ENCODE peak calls at places on chromosomes 12 and 14, in six cellular contexts. T is HepG2, I is upper lobe of left lung, S is GM12878, Z is A549, B is K562. X is an unnamed sample.
A peak's percentile ranks its signal among the peaks of the same experiment; 100 is the strongest.

GRCh38 chr14:37969511-37969979 is 238.2 kb upstream of the SSTR1 start:
- ATAC-seq in S (no peak), I (no peak), T (peak; percentile 32), Z (no peak), B (no peak), X (no peak)

GRCh38 chr14:100037351-100037750 is 27.9 kb upstream of the EVL start:
- ATAC-seq in Z (no peak), I (no peak), S (no peak), B (no peak), T (no peak), X (no peak)

GRCh38 chr14:60561845-60562746 is 53.1 kb downstream of the SIX6 start:
- ATAC-seq in T (peak; percentile 94), Z (peak; percentile 99), I (no peak), B (peak; percentile 84), S (peak; percentile 94), X (peak; percentile 75)

GRCh38 chr14:69042309-69043006 is 63.4 kb upstream of the ACTN1 start:
- ATAC-seq in B (no peak), Z (no peak), S (no peak), I (peak; percentile 8), T (no peak), X (no peak)

GRCh38 chr12:12975322-12976077 is 23.5 kb upstream of the GPRC5D start:
- ATAC-seq in I (peak; percentile 37), S (peak; percentile 71), T (peak; percentile 90), Z (peak; percentile 71), B (peak; percentile 90), X (no peak)

GRCh38 chr14:56172571-56172971 is 54.4 kb downstream of the PELI2 start:
- ATAC-seq in T (no peak), B (peak; percentile 61), Z (peak; percentile 65), S (no peak), I (no peak), X (no peak)

GRCh38 chr14:93788557-93789365 is 476 bp upstream of the PRIMA1 start:
- ATAC-seq in T (peak; percentile 79), I (no peak), S (no peak), B (no peak), Z (peak; percentile 88), X (peak; percentile 90)

GRCh38 chr12:110079477-110080400 is 31.4 kb upstream of the C12orf76 start:
- ATAC-seq in B (peak; percentile 96), S (peak; percentile 98), T (peak; percentile 96), Z (peak; percentile 70), I (peak; percentile 74), X (peak; percentile 46)

GRCh38 chr12:101570022-101570421 is 24.7 kb upstream of the MYBPC1 start:
- ATAC-seq in Z (peak; percentile 87), T (peak; percentile 98), B (peak; percentile 49), S (peak; percentile 38), I (no peak), X (peak; percentile 57)

GRCh38 chr14:88706425-88706824 is 86.3 kb downstream of the EML5 start:
- ATAC-seq in T (no peak), S (no peak), Z (no peak), I (no peak), B (no peak), X (no peak)

GRCh38 chr12:24991209-24992049 is 42.5 kb upstream of the BCAT1 start:
- ATAC-seq in T (peak; percentile 82), B (peak; percentile 84), I (peak; percentile 73), Z (peak; percentile 93), S (peak; percentile 72), X (no peak)

DNA sequence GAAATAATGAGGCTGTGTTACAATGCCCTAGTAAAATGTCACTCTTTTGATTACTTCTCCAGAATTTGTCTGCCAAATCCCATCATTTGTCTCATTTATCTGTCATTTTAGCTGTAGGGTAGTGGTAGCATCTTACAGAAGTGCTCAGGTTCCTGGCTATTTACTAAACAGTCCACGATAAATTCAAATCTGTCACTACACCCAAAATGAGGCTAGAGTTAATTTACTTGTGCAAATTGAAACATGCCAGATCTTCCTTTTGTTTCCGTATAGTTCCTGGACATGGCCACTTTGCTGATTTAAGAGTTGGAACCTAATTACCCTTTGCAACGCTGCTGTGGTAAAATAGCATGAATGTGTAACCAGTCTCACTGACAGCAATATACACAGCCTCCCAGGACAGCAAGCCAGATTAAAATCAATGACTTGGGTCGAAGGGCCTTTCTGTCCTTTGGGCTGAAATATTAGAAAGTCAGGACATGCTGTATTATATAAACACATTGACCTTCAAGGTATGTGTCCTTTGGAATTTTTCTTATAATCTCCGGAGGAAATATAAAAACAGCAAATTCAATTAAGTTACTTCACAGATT is 485.4 kb downstream of the MDGA2 start:
- ATAC-seq in T (no peak), B (no peak), I (no peak), S (no peak), Z (no peak), X (no peak)
- TF ChIP-seq EP300 in T (no peak), B (no peak), I (no peak), S (no peak), Z (no peak), X (no peak)

GRCh38 chr12:56723352-56723751 is 1.7 kb downstream of the NACA start:
- ATAC-seq in S (no peak), Z (no peak), T (no peak), B (no peak), I (no peak), X (no peak)

GRCh38 chr12:56725723-56726102 is 614 bp upstream of the NACA start:
- ATAC-seq in Z (no peak), T (no peak), S (no peak), B (no peak), I (no peak), X (no peak)

GRCh38 chr12:56724660-56724988 is 475 bp downstream of the NACA start:
- ATAC-seq in I (peak; percentile 2), S (peak; percentile 1), T (peak; percentile 4), B (peak; percentile 14), Z (peak; percentile 25), X (no peak)

GRCh38 chr12:56723889-56724659 is 1.0 kb downstream of the NACA start:
- ATAC-seq in I (no peak), Z (no peak), T (no peak), S (no peak), B (peak; percentile 5), X (peak; percentile 24)

DNA sequence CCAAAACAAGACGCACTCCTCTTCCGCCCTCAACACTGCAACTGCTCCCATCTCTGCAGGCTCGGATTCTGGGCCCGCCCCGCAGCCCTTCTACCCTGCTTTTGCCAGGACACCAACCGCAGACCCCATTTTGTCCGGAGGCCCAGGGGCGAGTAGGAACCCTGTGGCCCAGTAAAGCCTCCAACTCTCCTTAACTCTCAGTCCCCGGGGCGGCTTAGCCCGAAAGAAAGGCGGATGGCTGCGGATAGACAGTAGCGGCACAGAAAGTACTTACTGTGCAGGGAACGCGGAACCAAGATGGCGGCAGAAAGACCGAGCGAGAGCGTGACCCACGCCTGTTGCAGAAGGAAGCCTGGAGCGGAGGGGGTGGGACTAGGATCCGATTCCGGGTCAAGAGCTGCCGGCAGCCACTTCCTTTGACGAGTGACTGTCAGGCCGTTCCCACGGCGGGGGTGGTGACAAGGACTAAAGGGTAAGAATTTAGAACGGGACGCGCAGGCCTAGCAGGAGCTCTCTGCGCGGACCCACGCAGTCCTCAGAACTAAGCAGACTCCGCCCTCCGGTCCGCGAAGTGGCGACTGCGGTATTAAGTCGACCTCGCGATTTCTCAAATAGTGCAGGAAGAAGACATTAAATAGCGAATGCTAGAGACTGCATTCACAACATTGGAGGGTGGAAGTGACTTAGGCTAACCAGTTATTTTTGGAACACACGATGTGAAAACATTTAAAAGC is at the start of gene NACA:
- ATAC-seq in I (peak; percentile 97), T (peak; percentile 97), S (peak; percentile 95), B (peak; percentile 93), Z (peak; percentile 97), X (peak; percentile 97)
- TF ChIP-seq EP300 in I (no peak), T (no peak), S (no peak), B (peak; percentile 3), Z (no peak), X (no peak)

DNA sequence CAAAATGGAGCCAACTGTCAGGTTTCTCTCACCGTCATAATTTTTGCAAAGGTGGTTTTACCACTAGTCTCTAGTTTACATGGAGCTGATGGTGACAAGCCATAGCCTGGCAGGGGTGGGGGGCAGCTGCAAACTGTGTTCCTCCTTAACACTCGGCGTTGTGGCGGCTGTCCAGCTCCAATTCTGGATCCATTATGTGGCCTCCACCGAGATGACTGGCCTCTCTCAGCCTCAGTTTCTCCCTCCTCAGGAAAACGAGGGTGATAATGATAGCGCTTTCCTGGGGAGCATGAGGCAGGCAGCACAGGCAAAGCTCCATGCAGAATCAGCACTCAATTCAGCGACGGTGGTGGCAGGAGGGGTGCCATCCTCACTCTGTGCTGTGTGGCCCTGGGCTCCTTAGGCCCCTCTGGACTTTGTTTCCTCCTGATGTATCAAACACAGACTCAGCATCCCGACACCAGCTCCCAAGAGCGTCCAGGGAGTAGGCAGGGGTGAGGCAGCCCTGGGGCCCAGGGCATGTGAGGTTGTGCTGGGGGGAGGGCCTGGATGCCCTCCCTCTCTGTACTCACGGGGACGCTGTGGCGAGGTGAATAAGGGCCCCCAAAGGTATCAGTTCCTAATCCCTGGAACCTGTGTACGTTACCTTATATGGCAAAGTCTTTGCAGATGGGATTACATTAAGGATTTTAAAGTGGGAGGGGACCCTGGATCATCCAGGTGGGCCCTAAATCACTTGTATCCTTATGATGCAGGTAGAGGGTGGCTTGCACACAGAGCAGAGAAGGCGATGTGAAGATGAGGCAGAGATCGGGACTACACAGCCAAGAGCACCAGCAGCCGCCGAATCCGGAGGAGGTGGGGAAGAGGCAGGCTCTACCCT is 46.8 kb upstream of the EIF5 start:
- ATAC-seq in I (no peak), T (no peak), B (no peak), Z (no peak), S (no peak), X (no peak)
- TF ChIP-seq EP300 in I (no peak), T (no peak), B (no peak), Z (no peak), S (no peak), X (no peak)

DNA sequence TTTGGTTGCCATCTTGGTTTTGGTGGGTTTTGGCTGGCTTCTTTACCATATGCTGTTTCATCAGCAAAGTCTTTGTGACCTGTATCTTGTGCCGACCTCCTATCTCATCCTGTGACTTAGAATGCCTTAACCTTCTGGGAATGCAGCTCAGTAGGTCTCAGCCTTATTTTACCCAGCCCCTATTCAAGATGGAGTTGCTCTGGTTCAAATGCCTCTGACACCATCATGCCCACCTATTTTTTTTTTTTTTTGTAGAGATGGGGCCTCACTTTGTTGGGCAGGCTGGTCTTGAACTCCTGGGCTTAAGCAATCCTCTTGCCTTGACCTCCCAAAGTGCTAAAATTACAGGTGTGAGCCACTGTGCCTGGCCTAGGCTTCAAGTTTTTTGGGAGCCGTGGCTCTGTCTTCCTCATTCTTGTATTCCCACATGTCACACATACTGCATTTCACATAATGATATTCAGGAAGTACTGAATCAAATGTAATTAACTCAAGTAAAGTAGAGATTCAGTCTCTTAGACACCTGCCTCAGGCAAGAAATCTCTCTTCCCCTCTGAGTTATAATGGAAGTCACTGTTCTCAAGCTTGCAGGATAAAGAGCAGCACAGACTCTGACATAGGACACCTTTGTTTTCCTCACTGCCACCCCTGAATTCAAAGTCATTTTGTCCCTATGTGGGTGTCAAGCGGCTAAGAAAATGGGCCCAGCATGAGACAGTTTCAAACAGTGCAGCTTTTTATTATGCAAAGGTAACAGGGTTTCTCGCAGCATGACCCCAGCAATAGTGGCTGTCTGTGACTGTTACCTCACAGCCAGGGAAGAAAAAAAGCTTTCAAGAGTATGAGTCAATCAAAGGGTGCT is 159.0 kb downstream of the PTPN11 start:
- ATAC-seq in I (no peak), T (no peak), B (no peak), Z (no peak), S (no peak), X (no peak)
- TF ChIP-seq EP300 in I (no peak), T (no peak), B (no peak), Z (no peak), S (peak; percentile 7), X (no peak)

DNA sequence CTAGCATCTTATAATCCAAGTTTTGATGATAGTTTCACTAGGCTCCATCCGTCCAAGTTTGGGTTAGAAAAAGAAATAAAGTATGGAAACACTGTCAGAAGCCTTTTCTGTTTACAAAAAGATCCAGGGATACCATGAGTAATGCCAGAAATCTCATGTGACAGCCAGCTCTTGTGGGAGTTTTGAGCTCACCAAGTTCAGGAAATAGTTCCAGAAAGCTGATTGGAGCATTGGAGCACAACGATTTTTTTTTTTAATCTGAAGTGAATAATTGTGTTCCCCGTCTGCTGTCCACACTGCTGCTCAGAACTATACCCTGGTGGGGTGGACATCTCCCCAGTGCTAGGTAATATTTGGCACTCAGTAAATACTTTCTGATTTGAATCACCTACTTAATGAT is 229.6 kb upstream of the NPAS3 start:
- ATAC-seq in B (no peak), S (no peak), I (no peak), T (no peak), Z (no peak), X (peak; percentile 65)
- TF ChIP-seq EP300 in B (no peak), S (no peak), I (no peak), T (no peak), Z (no peak), X (no peak)